ENCODE peak calls at places on chromosome 4, in four cellular contexts. Z is HepG2, E is GM12878, D is H1. Q is an unnamed sample.
A peak's percentile ranks its signal among the peaks of the same experiment; 100 is the strongest.

GRCh38 chr4:109699553-109700225 is 3.6 kb downstream of the CASP6 start:
- DNase-seq in Z (no peak), E (no peak), D (no peak), Q (no peak)

GRCh38 chr4:101099001-101099400 is 248.3 kb downstream of the PPP3CA start:
- DNase-seq in Z (no peak), E (no peak), D (no peak), Q (no peak)

GRCh38 chr4:11051181-11051580 is 366.6 kb upstream of the CLNK start:
- DNase-seq in Z (no peak), E (no peak), D (no peak), Q (no peak)

GRCh38 chr4:120299631-120300030 is 233.0 kb upstream of the MAD2L1 start:
- DNase-seq in Z (no peak), E (no peak), D (no peak), Q (no peak)

GRCh38 chr4:48141048-48141447 is 7.0 kb upstream of the TXK start:
- DNase-seq in Z (peak; percentile 20), E (no peak), D (no peak), Q (peak; percentile 8)

GRCh38 chr4:82745173-82745842 is 53.3 kb downstream of the SCD5 start:
- DNase-seq in Z (no peak), E (no peak), D (no peak), Q (no peak)

GRCh38 chr4:38152305-38152704 is 192.1 kb downstream of the PTTG2 start:
- DNase-seq in Z (no peak), E (no peak), D (no peak), Q (no peak)

GRCh38 chr4:166087569-166087968 is 214.5 kb downstream of the TLL1 start:
- DNase-seq in Z (no peak), E (no peak), D (no peak), Q (no peak)

GRCh38 chr4:30396772-30397475 is 323.2 kb upstream of the PCDH7 start:
- DNase-seq in Z (no peak), E (no peak), D (no peak), Q (no peak)

GRCh38 chr4:68070302-68070701 is 59.4 kb downstream of the TMPRSS11F start:
- DNase-seq in Z (no peak), E (no peak), D (peak; percentile 38), Q (no peak)

GRCh38 chr4:78704981-78705757 is 71.0 kb upstream of the BMP2K start:
- DNase-seq in Z (peak; percentile 10), E (no peak), D (no peak), Q (no peak)

GRCh38 chr4:16496501-16496900 is 270.2 kb upstream of the TAPT1 start:
- DNase-seq in Z (no peak), E (no peak), D (no peak), Q (no peak)

GRCh38 chr4:165204462-165204830 is 2.9 kb upstream of the KLHL2 start:
- DNase-seq in Z (no peak), E (no peak), D (no peak), Q (no peak)

GRCh38 chr4:159178147-159178541 is 75.3 kb downstream of the RAPGEF2 start:
- DNase-seq in Z (peak; percentile 35), E (no peak), D (no peak), Q (no peak)

GRCh38 chr4:41538887-41539498 is 1.0 kb downstream of the LIMCH1 start:
- DNase-seq in Z (no peak), E (no peak), D (no peak), Q (no peak)

GRCh38 chr4:180665994-180666818 is 1577.0 kb upstream of the TENM3 start:
- DNase-seq in Z (peak; percentile 47), E (no peak), D (no peak), Q (peak; percentile 14)

GRCh38 chr4:8502836-8503585 is 62.4 kb downstream of the TRMT44 start:
- DNase-seq in Z (peak; percentile 18), E (no peak), D (no peak), Q (no peak)

GRCh38 chr4:159071178-159071968 is 31.5 kb upstream of the RAPGEF2 start:
- DNase-seq in Z (peak; percentile 74), E (no peak), D (peak; percentile 41), Q (no peak)

GRCh38 chr4:163344147-163345050 is 707 bp downstream of the NPY5R start:
- DNase-seq in Z (no peak), E (no peak), D (no peak), Q (peak; percentile 6)

GRCh38 chr4:108492816-108493595 is 127.4 kb upstream of the RPL34 start:
- DNase-seq in Z (peak; percentile 16), E (no peak), D (peak; percentile 21), Q (no peak)

GRCh38 chr4:40325406-40326019 is 9.6 kb upstream of the CHRNA9 start:
- DNase-seq in Z (peak; percentile 54), E (no peak), D (no peak), Q (peak; percentile 55)

GRCh38 chr4:113057891-113058290 is 8.4 kb downstream of the ANK2 start:
- DNase-seq in Z (no peak), E (no peak), D (no peak), Q (no peak)

GRCh38 chr4:94523033-94523590 is 71.4 kb downstream of the PDLIM5 start:
- DNase-seq in Z (no peak), E (no peak), D (no peak), Q (no peak)

GRCh38 chr4:140686799-140687198 is 69.4 kb downstream of the TBC1D9 start:
- DNase-seq in Z (no peak), E (no peak), D (no peak), Q (no peak)

GRCh38 chr4:100548209-100548579 is 30.4 kb upstream of the EMCN start:
- DNase-seq in Z (no peak), E (no peak), D (no peak), Q (no peak)

GRCh38 chr4:166043801-166044200 is 170.8 kb downstream of the TLL1 start:
- DNase-seq in Z (no peak), E (no peak), D (no peak), Q (no peak)

GRCh38 chr4:21819086-21819485 is 129.5 kb downstream of the KCNIP4 start:
- DNase-seq in Z (no peak), E (no peak), D (no peak), Q (no peak)

GRCh38 chr4:40264497-40264896 is 67.7 kb downstream of the RHOH start:
- DNase-seq in Z (no peak), E (no peak), D (no peak), Q (no peak)

GRCh38 chr4:74665346-74665745 is 129.0 kb downstream of the BTC start:
- DNase-seq in Z (no peak), E (no peak), D (no peak), Q (no peak)

GRCh38 chr4:102449751-102450352 is 51.3 kb upstream of the NFKB1 start:
- DNase-seq in Z (peak; percentile 65), E (peak; percentile 45), D (no peak), Q (peak; percentile 22)

GRCh38 chr4:1622956-1623355 is 61.2 kb downstream of the FAM53A start:
- DNase-seq in Z (no peak), E (no peak), D (no peak), Q (no peak)

DNA sequence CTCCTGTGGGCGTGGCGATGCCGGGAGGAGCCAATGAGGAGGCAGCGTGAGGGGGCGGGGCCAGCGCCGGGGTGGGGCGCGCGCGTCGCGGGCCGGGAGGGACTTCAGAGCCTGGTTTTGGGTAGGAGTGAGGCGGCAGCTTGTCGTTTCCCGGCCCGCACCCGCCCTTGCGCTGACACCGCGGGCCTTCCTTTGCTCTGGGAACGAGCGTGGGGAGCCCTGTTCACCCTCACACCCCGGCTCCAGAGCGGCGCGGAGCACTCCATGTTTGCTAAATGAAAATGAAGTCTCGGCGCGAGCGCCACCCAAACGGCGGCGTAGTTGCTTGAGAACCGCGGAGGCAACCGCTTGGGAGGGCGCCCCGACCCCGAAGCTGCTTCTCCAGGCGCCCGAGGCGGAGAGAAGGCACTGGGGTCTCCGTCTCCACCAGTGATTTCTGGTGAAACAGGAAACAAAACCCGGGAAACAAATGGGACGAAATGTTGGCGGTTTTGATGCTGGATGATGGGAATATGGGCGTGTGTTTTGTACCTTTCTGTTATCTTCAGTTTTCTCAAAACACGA is 497 bp upstream of the GRPEL1 start:
- DNase-seq in Z (no peak), E (no peak), D (no peak), Q (no peak)
- TF ChIP-seq POLR2A in Z (no peak), E (peak; percentile 79), D (no peak), Q (no peak)

GRCh38 chr4:5365071-5366008 is 314.1 kb downstream of the STK32B start:
- DNase-seq in Z (peak; percentile 27), E (peak; percentile 7), D (peak; percentile 27), Q (no peak)
- TF ChIP-seq TAF1 in Z (no peak), E (no peak), D (no peak), Q (no peak)

DNA sequence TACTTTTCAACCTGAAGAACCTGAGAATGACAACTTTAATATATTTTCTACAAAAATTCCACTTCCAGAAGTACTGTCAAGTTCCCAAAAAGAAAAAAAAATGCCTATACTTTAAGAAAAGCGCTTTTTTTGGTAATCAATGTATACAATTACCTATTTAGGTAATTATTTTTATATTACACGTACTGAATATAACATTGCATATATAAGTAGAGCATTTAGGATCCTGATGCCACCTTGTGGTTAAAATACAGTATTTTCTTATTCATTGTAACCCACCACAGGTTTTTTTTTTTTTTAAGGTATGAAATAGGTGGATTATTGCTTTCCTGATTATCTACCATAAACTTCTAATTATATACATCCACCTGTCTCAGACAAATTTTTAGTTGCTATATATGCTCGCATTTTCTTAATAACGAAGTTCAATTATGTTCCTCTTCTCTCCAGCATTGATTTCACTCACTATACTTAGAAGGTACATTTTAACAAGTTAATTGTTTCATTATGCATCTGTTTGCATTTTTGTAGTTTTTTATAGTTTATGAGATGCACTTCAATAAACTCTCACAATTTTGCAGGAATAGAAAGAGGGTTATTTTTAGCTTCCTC is 5.2 kb downstream of the MAP9 start:
- DNase-seq in Z (no peak), E (no peak), D (no peak), Q (no peak)
- TF ChIP-seq POLR2A in Z (no peak), E (no peak), D (no peak), Q (no peak)

GRCh38 chr4:25677157-25677556 is 21.5 kb downstream of the SLC34A2 start:
- DNase-seq in Z (no peak), E (no peak), D (no peak), Q (no peak)

GRCh38 chr4:25672756-25673155 is 17.1 kb downstream of the SLC34A2 start:
- DNase-seq in Z (no peak), E (no peak), D (no peak), Q (no peak)

GRCh38 chr4:25676221-25676620 is 20.6 kb downstream of the SLC34A2 start:
- DNase-seq in Z (no peak), E (no peak), D (no peak), Q (no peak)

GRCh38 chr4:25670991-25671390 is 15.3 kb downstream of the SLC34A2 start:
- DNase-seq in Z (no peak), E (no peak), D (no peak), Q (no peak)

GRCh38 chr4:25674386-25674785 is 18.7 kb downstream of the SLC34A2 start:
- DNase-seq in Z (no peak), E (no peak), D (no peak), Q (no peak)
- TF ChIP-seq TAF1 in Z (no peak), E (no peak), D (no peak), Q (no peak)

GRCh38 chr4:169032194-169032593 is 22.1 kb upstream of the CBR4 start:
- DNase-seq in Z (no peak), E (no peak), D (no peak), Q (no peak)
- TF ChIP-seq POLR2A in Z (no peak), E (no peak), D (no peak), Q (no peak)

DNA sequence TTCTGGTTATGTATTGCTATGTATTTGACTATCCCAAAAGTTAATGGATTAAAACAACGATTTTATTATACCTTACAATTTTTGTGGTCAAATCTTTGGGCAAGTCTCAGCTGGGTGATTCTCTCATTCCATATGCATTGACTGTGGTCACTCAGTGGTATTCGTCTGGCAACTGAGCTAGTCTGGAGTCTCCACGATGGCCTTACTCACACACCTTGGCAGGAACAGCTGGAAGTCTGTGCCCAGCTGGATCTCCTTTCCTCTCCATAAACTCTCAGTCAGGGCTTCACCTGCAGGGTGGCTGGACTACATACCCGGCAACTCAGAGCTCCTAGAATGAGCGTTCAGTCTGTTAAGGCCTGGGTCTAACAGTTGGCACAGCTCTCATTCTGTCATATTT is 141.1 kb upstream of the WDFY3 start:
- DNase-seq in Z (no peak), E (no peak), D (no peak), Q (no peak)
- TF ChIP-seq TAF1 in Z (no peak), E (no peak), D (no peak), Q (no peak)

Q was measured in GM12891.